ENCODE peak calls at places on chromosomes 6 and 20, in eight cellular contexts. G, H, C, R, V, B, F and W are unnamed samples.

GRCh38 chr6:134703206-134703605 is 246.7 kb downstream of the ALDH8A1 start:
- DNase-seq in G (no peak), H (no peak), C (no peak), R (no peak), V (no peak), B (no peak), F (no peak), W (no peak)

GRCh38 chr20:24503352-24503931 is 34.0 kb downstream of the SYNDIG1 start:
- DNase-seq in G (peak), H (no peak), C (peak), R (no peak), V (no peak), B (peak), F (no peak), W (no peak)

GRCh38 chr6:170462366-170463020 is 90.6 kb downstream of the PSMB1 start:
- DNase-seq in G (no peak), H (no peak), C (no peak), R (no peak), V (no peak), B (no peak), F (no peak), W (no peak)

GRCh38 chr6:153511896-153512496 is 380.9 kb upstream of the RGS17 start:
- DNase-seq in G (no peak), H (peak), C (peak), R (no peak), V (peak), B (peak), F (peak), W (peak)

GRCh38 chr6:43917878-43918382 is 147.9 kb downstream of the VEGFA start:
- DNase-seq in G (peak), H (no peak), C (peak), R (no peak), V (peak), B (peak), F (no peak), W (no peak)

GRCh38 chr6:111478749-111479148 is 4.3 kb downstream of the REV3L start:
- DNase-seq in G (no peak), H (peak), C (peak), R (no peak), V (peak), B (peak), F (peak), W (no peak)

GRCh38 chr20:50303573-50304500 is 113.2 kb downstream of the CEBPB start:
- DNase-seq in G (peak), H (no peak), C (peak), R (no peak), V (peak), B (peak), F (no peak), W (peak)

GRCh38 chr6:52964318-52964717 is 30.8 kb downstream of the GSTA4 start:
- DNase-seq in G (no peak), H (no peak), C (no peak), R (no peak), V (no peak), B (no peak), F (no peak), W (no peak)

GRCh38 chr20:51661609-51662178 is 106.5 kb downstream of the ATP9A start:
- DNase-seq in G (peak), H (no peak), C (peak), R (no peak), V (peak), B (peak), F (peak), W (no peak)

GRCh38 chr20:10217517-10218410 is 866 bp upstream of the SNAP25 start:
- DNase-seq in G (peak), H (peak), C (peak), R (no peak), V (no peak), B (peak), F (no peak), W (no peak)

GRCh38 chr6:170111816-170112582 is 178.9 kb downstream of the DLL1 start:
- DNase-seq in G (no peak), H (no peak), C (no peak), R (no peak), V (no peak), B (no peak), F (no peak), W (no peak)

GRCh38 chr20:15564981-15565380 is 1008.3 kb downstream of the KIF16B start:
- DNase-seq in G (no peak), H (no peak), C (no peak), R (no peak), V (no peak), B (no peak), F (no peak), W (no peak)

GRCh38 chr20:61343934-61344333 is 91.9 kb downstream of the CDH4 start:
- DNase-seq in G (no peak), H (no peak), C (no peak), R (no peak), V (no peak), B (no peak), F (no peak), W (no peak)

GRCh38 chr6:111831408-111831807 is 41.8 kb downstream of the FYN start:
- DNase-seq in G (no peak), H (no peak), C (no peak), R (no peak), V (no peak), B (no peak), F (no peak), W (no peak)

GRCh38 chr6:28769626-28770402 is 154.0 kb downstream of the TRIM27 start:
- DNase-seq in G (peak), H (peak), C (peak), R (no peak), V (peak), B (peak), F (no peak), W (no peak)

GRCh38 chr6:28766426-28766825 is 157.4 kb downstream of the TRIM27 start:
- DNase-seq in G (no peak), H (no peak), C (no peak), R (no peak), V (no peak), B (no peak), F (no peak), W (no peak)

GRCh38 chr6:28767133-28767532 is 156.7 kb downstream of the TRIM27 start:
- DNase-seq in G (no peak), H (no peak), C (no peak), R (no peak), V (no peak), B (no peak), F (no peak), W (no peak)

GRCh38 chr6:28767691-28768090 is 156.1 kb downstream of the TRIM27 start:
- DNase-seq in G (no peak), H (no peak), C (no peak), R (no peak), V (no peak), B (no peak), F (no peak), W (no peak)

DNA sequence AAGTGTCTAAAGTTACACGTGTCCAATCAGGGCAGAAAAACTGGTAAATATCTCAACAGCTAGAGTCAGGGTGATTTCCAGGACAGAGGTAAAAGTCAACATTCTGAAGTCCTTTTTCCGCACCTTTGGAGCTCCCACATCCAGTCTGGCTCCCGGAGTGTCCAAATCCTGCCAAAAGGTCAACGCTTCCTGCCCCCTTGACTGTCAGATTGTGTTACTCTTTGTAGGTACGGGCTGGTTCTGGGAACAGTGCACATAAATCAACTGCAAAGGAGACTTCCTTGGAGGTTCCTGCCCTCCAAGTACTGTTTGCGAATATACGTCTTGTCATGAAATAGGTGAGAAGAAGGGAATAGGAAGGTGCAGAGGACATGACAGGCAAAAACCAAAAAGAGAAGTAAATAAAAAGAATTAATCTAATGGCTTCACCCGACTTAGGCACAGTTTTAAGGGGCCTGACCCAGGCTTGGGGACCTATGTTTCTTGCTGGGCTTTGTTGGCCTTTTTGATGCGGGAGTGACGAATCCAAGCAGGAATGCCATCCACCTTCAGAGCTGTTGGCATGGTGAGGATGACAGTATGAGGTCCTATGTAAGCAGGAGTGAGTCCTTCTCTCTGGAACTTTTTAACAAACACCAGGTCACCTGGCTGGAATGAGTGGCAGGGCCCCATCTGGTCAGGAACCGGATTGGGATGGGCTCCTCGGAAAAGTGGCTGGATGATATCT is 155.4 kb downstream of the TRIM27 start:
- DNase-seq in G (no peak), H (no peak), C (no peak), R (no peak), V (no peak), B (no peak), F (no peak), W (no peak)
- TF ChIP-seq EZH2 in G (no peak), H (no peak), C (no peak), R (peak), V (no peak), B (no peak), F (no peak), W (no peak)

DNA sequence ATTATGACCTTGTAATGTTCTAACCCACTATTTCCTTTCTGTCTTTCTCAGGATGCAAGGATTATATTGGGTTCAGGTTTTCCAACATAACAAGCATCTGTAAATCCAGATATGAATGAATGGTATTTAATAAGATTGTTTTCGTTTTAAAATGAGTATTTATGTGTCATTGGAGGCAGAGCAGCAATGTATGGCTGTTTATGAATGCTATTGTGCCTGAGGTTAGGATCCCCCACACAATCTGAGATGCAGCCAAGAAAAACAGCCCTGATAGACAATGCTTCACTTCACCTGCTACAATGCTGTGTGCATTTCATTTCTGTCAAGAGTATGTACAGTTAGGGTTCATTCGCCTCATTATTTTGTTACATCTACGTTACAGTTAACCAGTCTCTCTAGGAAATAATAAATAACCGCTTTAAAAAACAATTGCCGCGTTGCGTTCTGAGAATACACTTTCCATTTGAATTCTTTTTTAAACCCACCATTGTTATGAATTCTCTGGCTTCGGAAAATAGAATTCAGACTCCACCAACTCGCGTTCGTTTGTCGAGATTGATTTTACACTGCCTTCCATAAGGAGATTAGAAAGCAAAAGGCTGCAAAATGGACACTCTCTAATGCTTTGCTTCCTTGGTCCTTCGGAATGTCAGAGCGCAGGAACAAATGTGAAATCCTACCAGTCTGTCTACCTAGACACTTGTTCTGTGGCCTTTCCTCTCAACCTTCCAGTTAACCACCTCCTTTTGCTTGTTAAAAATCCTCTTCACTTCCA is 19.5 kb downstream of the TFAP2A start:
- DNase-seq in G (no peak), H (peak), C (no peak), R (no peak), V (peak), B (no peak), F (no peak), W (no peak)
- TF ChIP-seq EZH2 in G (peak), H (peak), C (peak), R (no peak), V (no peak), B (no peak), F (no peak), W (no peak)

GRCh38 chr6:136148051-136148450 is 102.1 kb downstream of the MTFR2 start:
- DNase-seq in G (no peak), H (no peak), C (no peak), R (no peak), V (no peak), B (no peak), F (no peak), W (no peak)
- TF ChIP-seq EZH2 in G (no peak), H (no peak), C (no peak), R (no peak), V (no peak), B (no peak), F (no peak), W (no peak)

DNA sequence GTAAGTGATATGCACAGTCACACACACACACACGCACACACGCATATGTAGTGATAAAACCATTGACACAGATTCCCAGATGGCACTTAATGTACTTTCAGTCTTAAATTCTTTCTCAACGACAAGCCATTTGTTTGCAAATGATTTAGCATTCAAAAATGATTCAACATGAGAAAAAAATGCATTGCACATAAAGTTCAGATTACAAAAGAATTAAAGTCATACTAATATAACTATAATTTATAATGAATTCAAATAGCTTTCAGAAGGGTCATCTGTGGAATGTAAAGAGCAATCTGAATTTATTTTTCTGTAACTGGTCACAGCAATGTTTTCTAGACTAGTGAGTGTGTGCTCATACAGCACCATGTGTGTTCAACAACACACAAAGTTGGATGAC is 521.6 kb upstream of the ZNF337 start:
- DNase-seq in G (peak), H (no peak), C (peak), R (no peak), V (peak), B (no peak), F (no peak), W (no peak)
- TF ChIP-seq EZH2 in G (no peak), H (no peak), C (no peak), R (no peak), V (no peak), B (no peak), F (no peak), W (no peak)

DNA sequence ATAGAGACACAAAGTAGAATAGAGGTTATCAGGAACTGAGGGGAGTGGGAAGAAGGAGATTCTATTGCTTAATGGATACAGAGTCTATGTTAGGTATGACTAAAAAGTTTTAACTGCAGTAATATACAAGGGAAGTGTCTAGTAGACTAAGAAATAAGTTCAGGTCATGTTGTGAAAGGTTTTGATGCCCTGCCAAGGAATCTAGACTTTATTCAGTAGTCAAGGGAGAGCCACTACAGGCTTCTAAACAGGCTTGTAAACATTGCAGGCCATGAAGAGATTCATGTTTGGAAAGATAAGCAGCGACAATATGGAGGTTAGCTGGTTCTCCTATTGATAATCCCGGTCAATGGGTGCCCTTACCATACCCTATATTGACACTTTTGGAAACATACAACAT is 352.8 kb upstream of the SOX4 start:
- DNase-seq in G (no peak), H (no peak), C (peak), R (no peak), V (no peak), B (no peak), F (no peak), W (no peak)
- TF ChIP-seq EZH2 in G (no peak), H (no peak), C (no peak), R (no peak), V (no peak), B (no peak), F (no peak), W (no peak)